ENCODE peak calls at places on chromosomes 2 and 18, in seven cellular contexts. R is CD8-positive, alpha-beta T cell; L is colonic mucosa; P is psoas muscle; K is fibroblast of the aortic adventitia; S is left ventricle myocardium inferior; F is cardiac fibroblast. T is an unnamed sample.

GRCh38 chr18:48228841-48229240 is 180.3 kb downstream of the ZBTB7C start:
- DNase-seq in R (no peak), L (no peak), P (no peak), K (no peak), S (no peak), F (no peak), T (no peak)

GRCh38 chr2:234679766-234680687 is 183.1 kb upstream of the ARL4C start:
- DNase-seq in R (no peak), L (no peak), P (peak), K (peak), S (peak), F (peak), T (peak)

GRCh38 chr18:45722899-45723298 is 1.1 kb upstream of the SLC14A1 start:
- DNase-seq in R (peak), L (peak), P (peak), K (peak), S (peak), F (peak), T (peak)

GRCh38 chr2:120675460-120676130 is 60.1 kb upstream of the GLI2 start:
- DNase-seq in R (peak), L (peak), P (peak), K (peak), S (peak), F (peak), T (peak)

GRCh38 chr2:179274749-179275148 is 10.1 kb upstream of the SESTD1 start:
- DNase-seq in R (no peak), L (no peak), P (no peak), K (no peak), S (no peak), F (peak), T (no peak)

GRCh38 chr2:137659616-137660015 is 304.7 kb upstream of the HNMT start:
- DNase-seq in R (no peak), L (no peak), P (no peak), K (no peak), S (no peak), F (peak), T (no peak)

GRCh38 chr2:26474261-26474785 is 3.6 kb downstream of the OTOF start:
- DNase-seq in R (no peak), L (no peak), P (no peak), K (no peak), S (no peak), F (no peak), T (no peak)

GRCh38 chr18:23227729-23228075 is 92.4 kb downstream of the CABLES1 start:
- DNase-seq in R (no peak), L (no peak), P (no peak), K (no peak), S (no peak), F (no peak), T (no peak)

GRCh38 chr2:105797298-105797819 is 52.6 kb downstream of the NCK2 start:
- DNase-seq in R (peak), L (no peak), P (no peak), K (peak), S (no peak), F (peak), T (no peak)

GRCh38 chr2:88690591-88691338 is 708 bp upstream of the RPIA start:
- DNase-seq in R (no peak), L (peak), P (peak), K (no peak), S (peak), F (no peak), T (no peak)

GRCh38 chr2:159797468-159798375 is at the start of gene CD302:
- DNase-seq in R (peak), L (peak), P (peak), K (peak), S (peak), F (peak), T (peak)

GRCh38 chr2:161171595-161171929 is 11.3 kb downstream of the TANK start:
- DNase-seq in R (no peak), L (no peak), P (no peak), K (peak), S (no peak), F (peak), T (no peak)

GRCh38 chr2:215598376-215598975 is 162.6 kb upstream of the FN1 start:
- DNase-seq in R (no peak), L (no peak), P (no peak), K (peak), S (no peak), F (peak), T (no peak)

GRCh38 chr2:238720232-238720672 is 127.6 kb upstream of the TWIST2 start:
- DNase-seq in R (no peak), L (peak), P (peak), K (peak), S (peak), F (peak), T (peak)

GRCh38 chr2:68357608-68358337 is 7.3 kb upstream of the PLEK start:
- DNase-seq in R (no peak), L (no peak), P (peak), K (peak), S (peak), F (peak), T (no peak)

GRCh38 chr2:120541553-120541932 is 194.1 kb upstream of the GLI2 start:
- DNase-seq in R (no peak), L (no peak), P (peak), K (no peak), S (no peak), F (no peak), T (no peak)

GRCh38 chr18:64017870-64018269 is 48.0 kb downstream of the SERPINB8 start:
- DNase-seq in R (no peak), L (no peak), P (no peak), K (peak), S (no peak), F (peak), T (no peak)

GRCh38 chr2:180907731-180908130 is 72.7 kb upstream of the UBE2E3 start:
- DNase-seq in R (no peak), L (no peak), P (no peak), K (peak), S (no peak), F (peak), T (no peak)

GRCh38 chr2:180910831-180911665 is 69.4 kb upstream of the UBE2E3 start:
- DNase-seq in R (no peak), L (no peak), P (no peak), K (no peak), S (no peak), F (peak), T (no peak)
- TF ChIP-seq CTCF in R (no peak), L (no peak), P (no peak), K (no peak), S (no peak), F (peak), T (no peak)

GRCh38 chr2:153403937-153404336 is 74.6 kb downstream of the RPRM start:
- DNase-seq in R (no peak), L (no peak), P (no peak), K (no peak), S (no peak), F (no peak), T (no peak)
- H3K4me3 ChIP-seq in R (no peak), L (no peak), P (no peak), K (no peak), S (no peak), F (no peak), T (no peak)

GRCh38 chr2:98032086-98032485 is 36.3 kb upstream of the TMEM131 start:
- DNase-seq in R (peak), L (no peak), P (no peak), K (no peak), S (no peak), F (no peak), T (no peak)
- TF ChIP-seq CTCF in R (no peak), L (no peak), P (no peak), K (no peak), S (no peak), F (no peak), T (no peak)

DNA sequence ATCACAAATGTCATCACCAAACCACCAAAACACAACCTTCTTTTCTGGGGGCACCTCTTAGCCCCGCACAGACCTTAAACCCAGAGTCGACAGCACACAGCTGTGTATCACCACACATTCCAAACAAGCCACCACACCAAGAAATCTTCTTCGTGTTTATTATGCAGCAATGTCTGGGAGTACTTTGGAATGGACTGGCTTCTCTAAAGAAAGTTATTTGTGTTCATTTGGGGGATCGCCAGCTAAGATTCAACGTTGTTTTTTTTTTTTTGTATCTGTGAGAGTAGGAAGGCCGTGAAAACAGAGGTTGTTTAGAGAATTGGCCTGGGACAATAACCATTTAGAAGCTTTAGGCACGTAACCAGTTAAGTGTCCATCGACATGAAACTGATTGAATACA is 1.0 kb upstream of the MTA3 start:
- DNase-seq in R (no peak), L (no peak), P (no peak), K (peak), S (no peak), F (peak), T (no peak)
- H3K4me3 ChIP-seq in R (no peak), L (no peak), P (no peak), K (no peak), S (no peak), F (no peak), T (no peak)

GRCh38 chr2:8304821-8305766 is 376.8 kb upstream of the ID2 start:
- DNase-seq in R (no peak), L (peak), P (no peak), K (no peak), S (no peak), F (no peak), T (no peak)

GRCh38 chr2:8300216-8300615 is 381.6 kb upstream of the ID2 start:
- DNase-seq in R (no peak), L (peak), P (no peak), K (no peak), S (no peak), F (no peak), T (no peak)

GRCh38 chr2:8300905-8301304 is 381.0 kb upstream of the ID2 start:
- DNase-seq in R (peak), L (peak), P (no peak), K (no peak), S (no peak), F (no peak), T (no peak)

GRCh38 chr2:8306530-8307351 is 375.1 kb upstream of the ID2 start:
- DNase-seq in R (no peak), L (peak), P (no peak), K (peak), S (no peak), F (no peak), T (no peak)

GRCh38 chr2:8303322-8303832 is 378.5 kb upstream of the ID2 start:
- DNase-seq in R (peak), L (peak), P (peak), K (no peak), S (peak), F (no peak), T (peak)
- TF ChIP-seq CTCF in R (peak), L (no peak), P (no peak), K (no peak), S (no peak), F (no peak), T (no peak)

T was measured in lung.